ENCODE peak calls at places on chromosomes 16 and 17, in six cellular contexts. J is PC-3; H is naive thymus-derived CD4-positive, alpha-beta T cell; K is IMR-90; M is upper lobe of right lung; G is heart right ventricle. B is an unnamed sample.

GRCh38 chr16:52549011-52549692 is 2.2 kb upstream of the TOX3 start:
- DNase-seq in J (no peak), M (no peak), H (no peak), K (no peak), G (no peak), B (peak; percentile 48)

GRCh38 chr17:79349506-79350400 is 261.1 kb downstream of the RBFOX3 start:
- DNase-seq in G (no peak), K (no peak), J (no peak), H (no peak), M (no peak), B (no peak)

GRCh38 chr16:80846275-80847013 is 42.0 kb upstream of the CDYL2 start:
- DNase-seq in K (no peak), G (no peak), M (no peak), J (no peak), H (no peak), B (no peak)

GRCh38 chr17:82963104-82963950 is 116.1 kb upstream of the METRNL start:
- DNase-seq in K (peak; percentile 77), M (peak; percentile 86), J (peak; percentile 82), G (peak; percentile 83), H (peak; percentile 23), B (peak; percentile 47)

GRCh38 chr16:86424968-86425367 is 85.4 kb upstream of the FOXF1 start:
- DNase-seq in H (no peak), G (no peak), K (no peak), M (no peak), J (no peak), B (no peak)

GRCh38 chr16:77462894-77463293 is 28.1 kb upstream of the ADAMTS18 start:
- DNase-seq in K (no peak), J (no peak), G (no peak), H (no peak), M (no peak), B (no peak)

GRCh38 chr17:37483311-37484039 is 6.2 kb upstream of the DUSP14 start:
- DNase-seq in K (peak; percentile 98), J (no peak), M (no peak), H (no peak), G (peak; percentile 40), B (no peak)

GRCh38 chr17:9802701-9803100 is 11.3 kb upstream of the DHRS7C start:
- DNase-seq in G (no peak), J (no peak), K (no peak), M (no peak), H (no peak), B (no peak)

GRCh38 chr16:88508376-88508867 is 55.3 kb downstream of the ZFPM1 start:
- DNase-seq in M (no peak), H (no peak), J (no peak), K (no peak), G (no peak), B (no peak)

GRCh38 chr17:40819528-40820125 is 2.8 kb downstream of the KRT10 start:
- DNase-seq in G (peak; percentile 51), J (no peak), H (no peak), K (peak; percentile 20), M (no peak), B (no peak)

GRCh38 chr16:83351846-83352245 is 455.9 kb upstream of the HSBP1 start:
- DNase-seq in K (peak; percentile 20), G (no peak), H (no peak), M (no peak), J (no peak), B (no peak)

GRCh38 chr17:42675984-42676423 is 790 bp downstream of the PLEKHH3 start:
- DNase-seq in G (peak; percentile 56), J (peak; percentile 23), H (no peak), K (peak; percentile 45), M (peak; percentile 88), B (no peak)

GRCh38 chr16:48272837-48273421 is 25.6 kb upstream of the ABCC11 start:
- DNase-seq in K (no peak), H (no peak), J (no peak), M (no peak), G (peak; percentile 36), B (no peak)

GRCh38 chr16:53159781-53160436 is 105.1 kb downstream of the CHD9 start:
- DNase-seq in K (peak; percentile 62), H (peak; percentile 45), M (no peak), J (peak; percentile 52), G (peak; percentile 32), B (peak; percentile 7)

GRCh38 chr17:2703606-2704005 is 8.0 kb downstream of the CLUH start:
- DNase-seq in G (no peak), K (no peak), M (peak; percentile 51), H (no peak), J (no peak), B (no peak)

GRCh38 chr17:80262291-80262690 is 1.6 kb downstream of the RNF213 start:
- DNase-seq in K (no peak), H (no peak), G (no peak), J (no peak), M (no peak), B (no peak)

GRCh38 chr16:49556252-49557069 is 182.9 kb downstream of the C16orf78 start:
- DNase-seq in G (no peak), J (peak; percentile 28), M (no peak), H (no peak), K (peak; percentile 35), B (peak; percentile 39)

GRCh38 chr16:75097941-75098897 is 18.4 kb downstream of the LDHD start:
- DNase-seq in G (no peak), M (peak; percentile 70), K (no peak), J (no peak), H (no peak), B (no peak)

GRCh38 chr17:38558751-38559024 is 47.1 kb downstream of the SRCIN1 start:
- DNase-seq in H (no peak), G (no peak), K (no peak), J (no peak), M (no peak), B (no peak)

GRCh38 chr17:38560503-38561318 is 45.0 kb downstream of the SRCIN1 start:
- DNase-seq in J (no peak), H (peak; percentile 31), M (no peak), K (peak; percentile 42), G (peak; percentile 22), B (no peak)

GRCh38 chr17:38559880-38560230 is 45.9 kb downstream of the SRCIN1 start:
- DNase-seq in M (no peak), K (no peak), H (no peak), J (no peak), G (no peak), B (no peak)

GRCh38 chr17:38557836-38558750 is 47.7 kb downstream of the SRCIN1 start:
- DNase-seq in K (peak; percentile 86), G (peak; percentile 89), H (peak; percentile 85), M (peak; percentile 97), J (peak; percentile 94), B (peak; percentile 94)

GRCh38 chr17:38559025-38559879 is 46.5 kb downstream of the SRCIN1 start:
- DNase-seq in M (peak; percentile 95), K (peak; percentile 38), J (no peak), G (peak; percentile 71), H (peak; percentile 81), B (peak; percentile 90)
- H3K27me3 ChIP-seq in M (peaks cover 48% of the 10 kb centered on the region), K (peaks cover 73% of the 10 kb centered on the region), J (no peaks in the 10 kb centered on the region), G (peaks cover 59% of the 10 kb centered on the region), H (peaks cover 32% of the 10 kb centered on the region), B (peaks cover 42% of the 10 kb centered on the region)

GRCh38 chr16:35197656-35198055 is 1738.2 kb downstream of the TP53TG3F start:
- DNase-seq in M (no peak), G (no peak), H (no peak), K (no peak), J (no peak), B (no peak)

GRCh38 chr16:35200662-35201061 is 1741.2 kb downstream of the TP53TG3F start:
- DNase-seq in K (no peak), H (no peak), M (no peak), G (no peak), J (no peak), B (no peak)

GRCh38 chr16:35201151-35201550 is 1741.7 kb downstream of the TP53TG3F start:
- DNase-seq in H (no peak), J (no peak), M (no peak), G (no peak), K (no peak), B (no peak)

GRCh38 chr16:35196313-35196712 is 1736.9 kb downstream of the TP53TG3F start:
- DNase-seq in J (no peak), M (peak; percentile 55), K (no peak), H (no peak), G (no peak), B (no peak)

DNA sequence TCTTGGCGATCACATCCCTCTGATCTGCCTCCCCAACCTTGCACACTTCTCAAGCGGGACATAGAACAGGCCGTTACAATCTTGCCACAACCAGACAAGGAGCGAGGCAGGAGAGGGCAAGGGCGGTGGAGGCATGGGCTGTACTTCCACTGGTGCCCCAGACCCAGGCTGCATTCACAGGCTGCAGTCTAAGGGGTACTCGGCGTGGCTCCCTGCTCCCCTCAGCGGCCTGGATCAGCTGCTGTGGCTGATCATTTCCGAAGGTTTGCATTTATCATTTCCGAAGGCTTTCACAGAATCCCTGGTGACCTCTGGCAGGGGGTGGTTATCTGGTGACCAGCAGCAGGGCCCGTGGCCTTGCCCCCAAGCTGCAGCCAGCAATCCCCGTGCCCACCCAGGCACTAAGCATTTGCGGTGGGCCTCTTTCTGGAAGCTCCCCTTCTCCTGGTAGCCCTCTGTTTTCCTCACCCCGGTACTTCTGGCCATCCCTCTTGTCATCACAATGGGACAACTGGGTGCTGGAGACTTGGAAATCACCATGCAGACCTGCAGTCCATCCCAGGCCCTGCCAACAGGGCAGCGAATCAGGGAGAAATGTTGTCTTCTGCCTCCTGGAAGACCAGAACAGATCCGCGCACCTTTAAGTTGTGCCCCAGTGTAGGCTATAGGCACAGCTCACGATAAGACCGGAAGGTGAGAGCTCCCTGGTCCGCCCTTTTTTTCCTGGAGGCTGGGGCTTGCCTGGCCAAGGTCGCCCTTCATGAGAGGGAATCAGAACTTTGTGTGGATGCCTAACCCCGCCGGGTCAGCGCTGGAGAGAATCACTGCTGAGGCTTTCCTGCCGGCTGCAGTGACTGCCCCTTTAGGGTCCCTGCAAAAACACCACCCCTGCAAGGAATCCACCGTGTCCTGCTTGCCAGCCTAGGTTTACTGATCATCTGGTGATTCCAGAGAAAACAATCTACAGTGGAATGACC is 1739.1 kb downstream of the TP53TG3F start:
- DNase-seq in J (no peak), K (no peak), M (peak; percentile 53), H (no peak), G (no peak), B (no peak)
- H3K9me3 ChIP-seq in J (no peaks in the 10 kb centered on the region), K (peaks cover 35% of the 10 kb centered on the region), M (no peaks in the 10 kb centered on the region), H (no peaks in the 10 kb centered on the region), G (no peaks in the 10 kb centered on the region), B (peaks cover 27% of the 10 kb centered on the region)

GRCh38 chr17:27526603-27527002 is 70.4 kb downstream of the KSR1 start:
- DNase-seq in G (peak; percentile 35), H (peak; percentile 4), J (no peak), M (peak; percentile 80), K (peak; percentile 61), B (no peak)

GRCh38 chr17:27531469-27531948 is 75.3 kb downstream of the KSR1 start:
- DNase-seq in J (no peak), G (no peak), H (no peak), M (no peak), K (no peak), B (no peak)

GRCh38 chr17:27530791-27531391 is 74.6 kb downstream of the KSR1 start:
- DNase-seq in M (peak; percentile 77), H (no peak), J (no peak), G (no peak), K (peak; percentile 64), B (no peak)

GRCh38 chr17:27532269-27533067 is 76.2 kb downstream of the KSR1 start:
- DNase-seq in M (peak; percentile 91), H (no peak), G (no peak), K (peak; percentile 98), J (no peak), B (no peak)

GRCh38 chr17:27529230-27529796 is 73.1 kb downstream of the KSR1 start:
- DNase-seq in G (no peak), H (no peak), M (peak; percentile 77), K (peak; percentile 76), J (no peak), B (no peak)
- H3K27me3 ChIP-seq in G (no peaks in the 10 kb centered on the region), H (no peaks in the 10 kb centered on the region), M (no peaks in the 10 kb centered on the region), K (no peaks in the 10 kb centered on the region), J (no peaks in the 10 kb centered on the region), B (no peaks in the 10 kb centered on the region)

GRCh38 chr16:8808613-8809353 is 11.1 kb downstream of the PMM2 start:
- DNase-seq in H (no peak), K (no peak), M (no peak), J (no peak), G (no peak), B (no peak)
- H3K9me3 ChIP-seq in H (no peaks in the 10 kb centered on the region), K (no peaks in the 10 kb centered on the region), M (no peaks in the 10 kb centered on the region), J (no peaks in the 10 kb centered on the region), G (no peaks in the 10 kb centered on the region), B (no peaks in the 10 kb centered on the region)